ENCODE peak calls at places on chromosomes 11 and 22, in five cellular contexts. F is A673, Z is Peyer's patch, H is PC-9, K is left ventricle myocardium inferior. O is an unnamed sample.

GRCh38 chr11:26593686-26594085 is 21.6 kb upstream of the MUC15 start:
- DNase-seq in F (no peak), Z (no peak), H (no peak), K (no peak), O (no peak)

GRCh38 chr22:21052715-21053459 is 7.1 kb downstream of the LRRC74B start:
- DNase-seq in F (no peak), Z (no peak), H (no peak), K (no peak), O (no peak)

GRCh38 chr11:12235945-12236743 is 125.8 kb downstream of the MICAL2 start:
- DNase-seq in F (peak; percentile 67), Z (no peak), H (no peak), K (no peak), O (peak; percentile 64)

GRCh38 chr11:134443246-134443645 is 31.2 kb upstream of the B3GAT1 start:
- DNase-seq in F (no peak), Z (no peak), H (no peak), K (no peak), O (no peak)

GRCh38 chr11:95520765-95521542 is 268.6 kb downstream of the FAM76B start:
- DNase-seq in F (peak; percentile 96), Z (no peak), H (no peak), K (no peak), O (no peak)

GRCh38 chr11:96063886-96064285 is 140.0 kb upstream of the MTMR2 start:
- DNase-seq in F (no peak), Z (no peak), H (no peak), K (no peak), O (no peak)

GRCh38 chr22:16961477-16962186 is 46.4 kb downstream of the GAB4 start:
- DNase-seq in F (no peak), Z (no peak), H (no peak), K (no peak), O (no peak)

GRCh38 chr11:25065711-25066110 is 568.9 kb downstream of the LUZP2 start:
- DNase-seq in F (no peak), Z (no peak), H (no peak), K (no peak), O (no peak)

GRCh38 chr11:87675993-87676392 is 499.2 kb downstream of the RAB38 start:
- DNase-seq in F (peak; percentile 92), Z (no peak), H (no peak), K (no peak), O (no peak)

GRCh38 chr11:134950692-134951304 is 538.8 kb upstream of the B3GAT1 start:
- DNase-seq in F (no peak), Z (no peak), H (no peak), K (no peak), O (no peak)

GRCh38 chr22:34688825-34689224 is 377.1 kb upstream of the ISX start:
- DNase-seq in F (no peak), Z (no peak), H (no peak), K (no peak), O (no peak)

GRCh38 chr11:115707180-115707905 is 203.1 kb upstream of the CADM1 start:
- DNase-seq in F (no peak), Z (no peak), H (no peak), K (no peak), O (no peak)

GRCh38 chr22:39808087-39808486 is 85.5 kb downstream of the ENTHD1 start:
- DNase-seq in F (peak; percentile 66), Z (no peak), H (peak; percentile 10), K (no peak), O (no peak)

GRCh38 chr11:120335596-120335927 is 651 bp upstream of the ARHGEF12 start:
- DNase-seq in F (no peak), Z (no peak), H (no peak), K (no peak), O (no peak)

GRCh38 chr11:71129624-71130023 is 122.8 kb downstream of the SHANK2 start:
- DNase-seq in F (no peak), Z (no peak), H (peak; percentile 5), K (no peak), O (no peak)

GRCh38 chr22:27526851-27527250 is 274.7 kb downstream of the MN1 start:
- DNase-seq in F (no peak), Z (no peak), H (no peak), K (no peak), O (no peak)

GRCh38 chr11:113859665-113860064 is 15.7 kb downstream of the USP28 start:
- DNase-seq in F (no peak), Z (no peak), H (no peak), K (no peak), O (no peak)

GRCh38 chr11:69220581-69221051 is 64.9 kb downstream of the SMIM38 start:
- DNase-seq in F (no peak), Z (no peak), H (no peak), K (no peak), O (no peak)

GRCh38 chr11:34359548-34359891 is 1.7 kb upstream of the ABTB2 start:
- DNase-seq in F (no peak), Z (no peak), H (no peak), K (no peak), O (no peak)

GRCh38 chr11:108226036-108226435 is 3.2 kb downstream of the ATM start:
- DNase-seq in F (no peak), Z (no peak), H (no peak), K (no peak), O (no peak)

GRCh38 chr11:133892126-133892525 is 46.8 kb upstream of the SPATA19 start:
- DNase-seq in F (no peak), Z (no peak), H (no peak), K (no peak), O (no peak)

GRCh38 chr11:94526645-94527438 is 14.6 kb downstream of the C11orf97 start:
- DNase-seq in F (peak; percentile 17), Z (no peak), H (no peak), K (no peak), O (no peak)

GRCh38 chr11:33899383-33900037 is 7.6 kb upstream of the LMO2 start:
- DNase-seq in F (peak; percentile 82), Z (no peak), H (peak; percentile 32), K (peak; percentile 81), O (peak; percentile 91)

GRCh38 chr11:75103380-75104026 is 6.8 kb upstream of the OR2AT4 start:
- DNase-seq in F (peak; percentile 12), Z (no peak), H (no peak), K (no peak), O (no peak)

GRCh38 chr11:93085097-93085496 is 112.7 kb downstream of the SLC36A4 start:
- DNase-seq in F (peak; percentile 28), Z (no peak), H (no peak), K (no peak), O (no peak)

GRCh38 chr22:26259510-26259909 is 90.2 kb downstream of the SEZ6L start:
- DNase-seq in F (peak; percentile 54), Z (no peak), H (peak; percentile 2), K (no peak), O (peak; percentile 58)

GRCh38 chr11:6298605-6299004 is 21.7 kb downstream of the CAVIN3 start:
- DNase-seq in F (no peak), Z (no peak), H (peak; percentile 36), K (peak; percentile 44), O (peak; percentile 58)

GRCh38 chr22:40853330-40853729 is 3.1 kb downstream of the ST13 start:
- DNase-seq in F (no peak), Z (no peak), H (no peak), K (no peak), O (no peak)

DNA sequence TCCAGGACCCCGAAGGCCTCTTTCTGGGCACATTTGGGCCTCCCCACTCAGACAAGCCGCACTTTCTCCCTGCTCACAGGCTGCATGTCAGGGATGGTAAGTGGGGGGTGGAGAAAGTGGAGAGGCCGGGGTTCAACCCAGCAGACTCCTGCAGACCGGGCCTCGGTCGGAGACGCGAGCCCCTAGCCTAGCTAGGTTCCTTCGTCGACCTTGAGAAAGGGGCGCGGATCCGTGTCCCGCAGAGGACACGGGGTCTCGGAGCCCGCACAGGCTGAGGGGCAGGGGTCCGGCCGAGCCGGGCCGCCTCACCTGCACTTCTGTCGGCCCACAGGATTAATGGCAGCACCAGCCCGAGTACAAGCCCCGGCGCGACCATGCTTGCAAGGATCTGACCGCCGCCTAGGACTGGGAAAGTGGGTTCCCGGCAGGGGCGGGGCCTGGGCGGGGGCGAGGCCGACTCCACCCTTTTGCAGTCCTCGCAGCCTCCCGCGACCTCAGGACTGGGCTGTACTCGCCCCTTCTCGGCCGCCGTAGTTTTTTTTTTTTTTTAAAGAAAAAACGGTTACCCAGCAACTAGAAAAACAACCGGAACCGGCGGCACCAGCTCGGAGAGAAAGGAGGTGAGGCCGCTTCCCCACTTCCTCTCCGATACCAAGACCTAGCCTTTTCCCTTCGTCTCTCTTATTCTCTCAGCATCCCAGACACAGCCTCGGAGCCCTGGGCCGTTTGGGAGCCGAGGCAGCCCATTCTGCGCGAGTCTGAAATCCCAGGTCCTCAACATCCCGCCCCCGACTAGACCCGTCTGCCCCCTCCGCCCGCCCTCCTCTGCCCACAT is at the start of the genes SIAE and SPA17:
- DNase-seq in F (peak; percentile 97), Z (peak; percentile 90), H (peak; percentile 93), K (peak; percentile 95), O (peak; percentile 98)
- H3K4me3 ChIP-seq in F (peak within 1 kb of the TSS; percentile 73), Z (peak within 1 kb of the TSS; percentile 83), H (peak within 1 kb of the TSS; percentile 83), K (peak within 1 kb of the TSS; percentile 76), O (peak within 1 kb of the TSS; percentile 64)

DNA sequence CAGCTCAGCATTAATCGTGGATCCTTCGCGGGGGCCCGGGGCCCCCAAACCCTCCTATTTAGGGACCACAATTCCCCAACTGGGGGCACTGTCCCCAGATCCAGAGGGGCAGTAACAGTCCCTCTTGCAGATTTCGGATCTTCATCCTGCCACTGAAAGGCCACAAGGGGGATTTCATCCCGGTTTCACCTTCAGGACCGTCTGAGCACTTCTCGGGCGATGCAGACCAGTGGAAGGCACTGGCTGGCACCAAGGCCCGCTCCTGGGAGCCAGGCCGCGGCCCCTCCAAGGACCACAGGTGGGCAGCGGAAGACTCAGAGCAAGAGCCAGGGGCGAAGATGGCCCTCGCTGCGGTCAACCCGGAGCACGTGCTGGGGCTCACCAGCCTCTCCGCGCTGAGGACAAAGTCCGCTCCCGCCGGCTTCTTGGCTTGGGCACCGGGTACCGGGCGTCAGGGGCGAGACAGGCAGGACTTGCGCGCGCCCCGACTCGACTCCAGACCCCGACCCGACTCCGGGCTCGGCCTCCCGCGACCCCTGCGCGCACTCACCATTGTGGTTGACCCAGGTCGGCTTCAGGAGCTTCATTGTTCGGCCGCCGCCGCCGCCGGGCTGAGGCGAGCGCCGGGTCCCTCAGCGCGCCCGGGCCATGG is 517 bp downstream of the HIRA start:
- DNase-seq in F (peak; percentile 23), Z (peak; percentile 22), H (peak; percentile 6), K (peak; percentile 29), O (peak; percentile 43)
- H3K4me1 ChIP-seq in F (no peaks in the 10 kb centered on the region), Z (peaks cover 7% of the 10 kb centered on the region), H (peaks cover 8% of the 10 kb centered on the region), K (peaks cover 70% of the 10 kb centered on the region), O (peaks cover 2% of the 10 kb centered on the region)

DNA sequence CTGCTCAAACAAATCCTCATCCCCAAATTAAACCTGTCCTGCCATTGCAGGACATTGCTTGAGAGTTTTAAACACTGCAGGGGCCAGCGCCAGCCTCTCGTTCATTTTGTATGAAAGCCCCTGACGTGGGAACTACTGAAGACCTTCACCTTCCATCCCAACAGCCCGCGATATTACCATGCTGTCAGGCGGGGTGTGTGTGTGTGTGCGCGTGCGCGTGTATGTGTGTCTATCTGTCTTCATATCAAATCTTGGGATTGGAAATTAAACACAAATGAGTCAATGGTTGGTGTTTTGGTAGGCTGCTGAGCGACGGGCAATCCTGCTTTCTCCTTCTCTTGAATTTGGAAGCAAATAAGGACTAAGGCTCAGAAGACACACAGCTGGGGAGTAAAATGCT is 776.9 kb downstream of the TBC1D22A start:
- DNase-seq in F (no peak), Z (no peak), H (no peak), K (no peak), O (no peak)
- H3K4me3 ChIP-seq in F (no peak overlapping the region), Z (no peak overlapping the region), H (no peak overlapping the region), K (no peak overlapping the region), O (no peak overlapping the region)

DNA sequence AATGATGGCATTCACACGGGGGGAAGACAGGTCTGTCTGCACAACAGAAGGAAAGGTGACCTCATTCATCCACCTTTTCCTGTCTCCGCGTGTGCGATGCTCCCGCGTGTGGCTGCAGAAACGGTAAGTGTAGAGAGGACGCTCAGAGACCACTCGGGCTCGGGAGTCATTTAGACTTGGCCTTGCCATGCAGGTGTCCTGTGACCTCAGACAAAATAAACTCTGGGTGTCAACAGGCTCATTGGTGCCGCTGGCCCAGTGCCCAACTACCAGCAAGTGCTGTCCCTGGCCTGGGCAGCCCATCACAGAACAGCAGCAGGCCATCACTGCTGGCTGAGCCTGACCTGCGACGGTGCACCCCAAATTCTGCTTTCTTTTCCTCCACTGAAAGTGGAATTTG is 48.1 kb upstream of the ARFGAP3 start:
- DNase-seq in F (no peak), Z (no peak), H (no peak), K (peak; percentile 67), O (peak; percentile 82)
- H3K4me1 ChIP-seq in F (no peaks in the 10 kb centered on the region), Z (no peaks in the 10 kb centered on the region), H (no peaks in the 10 kb centered on the region), K (peaks cover 98% of the 10 kb centered on the region), O (peaks cover 38% of the 10 kb centered on the region)

O was measured in right cardiac atrium.